ENCODE peak calls at places on chromosome 17, in four cellular contexts. E is heart left ventricle, N is neuronal stem cell, H is mammary epithelial cell. S is an unnamed sample. For H3K4me1 and H3K9me3, the result is how much of the 10 kb centered on the place peaks cover.

GRCh38 chr17:6910987-6911603 is 79.6 kb upstream of the TEKT1 start:
- DNase-seq in E (no peak), H (peak), N (no peak), S (no peak)

GRCh38 chr17:21243516-21244303 is 9.5 kb downstream of the NATD1 start:
- DNase-seq in H (no peak), E (no peak), N (no peak), S (no peak)

GRCh38 chr17:44386182-44386525 is 3.3 kb downstream of the ITGA2B start:
- DNase-seq in N (no peak), E (no peak), H (no peak), S (no peak)

GRCh38 chr17:9240659-9241370 is 219.5 kb downstream of the NTN1 start:
- DNase-seq in N (no peak), H (no peak), E (peak), S (no peak)

GRCh38 chr17:11628374-11628773 is 30.1 kb downstream of the DNAH9 start:
- DNase-seq in H (no peak), E (no peak), N (no peak), S (no peak)

GRCh38 chr17:74442670-74443515 is 11.0 kb downstream of the GPRC5C start:
- DNase-seq in E (peak), H (no peak), N (no peak), S (peak)

GRCh38 chr17:80058311-80058955 is 22.0 kb downstream of the CCDC40 start:
- DNase-seq in H (no peak), N (no peak), E (no peak), S (no peak)

GRCh38 chr17:21041753-21042433 is 918 bp downstream of the USP22 start:
- DNase-seq in H (peak), N (peak), E (peak), S (peak)

GRCh38 chr17:77609553-77610517 is 348.7 kb upstream of the TNRC6C start:
- DNase-seq in H (no peak), N (no peak), E (no peak), S (no peak)

GRCh38 chr17:1038459-1039118 is 41.7 kb downstream of the TIMM22 start:
- DNase-seq in E (no peak), N (no peak), H (no peak), S (no peak)

GRCh38 chr17:21373034-21373433 is 3.1 kb upstream of the KCNJ12 start:
- DNase-seq in N (no peak), E (no peak), H (no peak), S (no peak)

GRCh38 chr17:83189673-83190385 is 110.4 kb downstream of the METRNL start:
- DNase-seq in H (no peak), N (no peak), E (peak), S (no peak)

GRCh38 chr17:32388613-32389459 is 38.9 kb downstream of the ZNF207 start:
- DNase-seq in E (no peak), N (no peak), H (no peak), S (no peak)

GRCh38 chr17:43416998-43417891 is 18.5 kb downstream of the ARL4D start:
- DNase-seq in H (peak), N (no peak), E (peak), S (no peak)

GRCh38 chr17:48541574-48542113 is 3.3 kb downstream of the HOXB2 start:
- DNase-seq in H (peak), E (peak), N (no peak), S (no peak)

GRCh38 chr17:81388612-81389367 is 6.5 kb upstream of the BAHCC1 start:
- DNase-seq in H (no peak), E (peak), N (no peak), S (peak)

GRCh38 chr17:44921122-44921882 is 6.0 kb upstream of the GFAP start:
- DNase-seq in N (peak), H (no peak), E (peak), S (peak)

GRCh38 chr17:31522987-31523495 is 131.6 kb downstream of the RAB11FIP4 start:
- DNase-seq in H (no peak), E (no peak), N (no peak), S (no peak)

GRCh38 chr17:81399481-81400153 is 4.4 kb downstream of the BAHCC1 start:
- DNase-seq in E (no peak), H (no peak), N (no peak), S (no peak)

GRCh38 chr17:71872843-71873242 is 248.0 kb upstream of the SOX9 start:
- DNase-seq in H (no peak), E (no peak), N (no peak), S (no peak)

GRCh38 chr17:82611140-82612058 is 36.8 kb downstream of the WDR45B start:
- DNase-seq in H (no peak), E (no peak), N (no peak), S (peak)

GRCh38 chr17:9707917-9708316 is 62.6 kb downstream of the USP43 start:
- DNase-seq in E (no peak), H (no peak), N (no peak), S (no peak)

GRCh38 chr17:31488264-31488981 is 96.9 kb downstream of the RAB11FIP4 start:
- DNase-seq in N (no peak), H (peak), E (no peak), S (no peak)

GRCh38 chr17:75142236-75142971 is 10.9 kb upstream of the NT5C start:
- DNase-seq in E (no peak), N (no peak), H (no peak), S (no peak)

GRCh38 chr17:12180644-12181261 is 160.1 kb downstream of the MAP2K4 start:
- DNase-seq in E (no peak), N (peak), H (peak), S (peak)

GRCh38 chr17:20127660-20128413 is 118.7 kb downstream of the SPECC1 start:
- DNase-seq in E (no peak), H (peak), N (no peak), S (no peak)

GRCh38 chr17:42518046-42518754 is 17.8 kb upstream of the NAGLU start:
- DNase-seq in N (no peak), H (peak), E (peak), S (no peak)

GRCh38 chr17:30819941-30820705 is 4.4 kb downstream of the CRLF3 start:
- DNase-seq in N (no peak), H (no peak), E (no peak), S (no peak)

GRCh38 chr17:7842950-7843535 is 9.0 kb downstream of the KDM6B start:
- DNase-seq in E (peak), N (no peak), H (no peak), S (peak)

GRCh38 chr17:7912927-7913524 is 3.1 kb downstream of the RNF227 start:
- DNase-seq in N (peak), H (peak), E (no peak), S (peak)

GRCh38 chr17:76735006-76735405 is 2.1 kb downstream of the SRSF2 start:
- DNase-seq in E (no peak), H (peak), N (no peak), S (no peak)

GRCh38 chr17:45873728-45874127 is 20.6 kb upstream of the MAPT start:
- DNase-seq in E (no peak), N (no peak), H (no peak), S (peak)

GRCh38 chr17:6163632-6164319 is 93.6 kb downstream of the WSCD1 start:
- DNase-seq in E (no peak), N (no peak), H (peak), S (no peak)

GRCh38 chr17:60606036-60606435 is 6.0 kb downstream of the PPM1D start:
- DNase-seq in H (no peak), N (no peak), E (no peak), S (no peak)

GRCh38 chr17:16352838-16353701 is at the start of gene CENPV:
- DNase-seq in E (peak), N (peak), H (peak), S (peak)

GRCh38 chr17:43734376-43734775 is 24.2 kb downstream of the SOST start:
- DNase-seq in N (no peak), H (peak), E (no peak), S (no peak)

GRCh38 chr17:79574108-79574507 is 36.7 kb downstream of the RBFOX3 start:
- DNase-seq in N (no peak), E (no peak), H (peak), S (no peak)

GRCh38 chr17:43393944-43394482 is 4.8 kb upstream of the ARL4D start:
- DNase-seq in E (peak), N (peak), H (peak), S (peak)

DNA sequence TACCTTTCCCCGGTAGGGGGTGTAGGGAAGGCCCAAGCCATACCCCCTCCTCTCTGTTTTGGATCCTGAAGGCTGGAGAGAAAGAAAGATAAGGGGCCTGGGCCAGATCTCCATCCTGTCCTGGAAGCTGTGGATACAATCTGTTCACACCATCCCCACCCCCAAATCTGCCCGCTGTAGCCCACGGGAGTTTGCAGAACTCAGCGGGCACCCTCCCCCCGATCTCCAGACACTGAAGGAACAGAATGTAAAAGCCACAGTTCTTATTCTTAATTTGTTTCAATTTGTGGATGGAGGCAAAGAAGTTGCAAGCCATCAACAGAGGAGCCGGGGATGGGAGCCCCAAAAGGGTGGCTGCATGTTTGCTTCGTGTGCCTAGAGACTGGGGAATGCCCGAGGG is 27.2 kb downstream of the GJD3 start:
- DNase-seq in E (no peak), H (no peak), N (no peak), S (no peak)
- H3K4me1 ChIP-seq in E (half or more), H (under half), N (under half), S (under half)

GRCh38 chr17:2083613-2084128 is 28.8 kb downstream of the HIC1 start:
- DNase-seq in E (peak), N (no peak), H (no peak), S (no peak)

GRCh38 chr17:2086306-2086705 is 31.4 kb downstream of the HIC1 start:
- DNase-seq in H (no peak), N (no peak), E (no peak), S (no peak)

GRCh38 chr17:2085648-2085949 is 30.7 kb downstream of the HIC1 start:
- DNase-seq in H (no peak), N (no peak), E (peak), S (no peak)

GRCh38 chr17:2084129-2084765 is 29.3 kb downstream of the HIC1 start:
- DNase-seq in E (peak), N (no peak), H (peak), S (peak)

GRCh38 chr17:2084766-2085647 is 30.1 kb downstream of the HIC1 start:
- DNase-seq in E (peak), H (no peak), N (no peak), S (peak)
- H3K9me3 ChIP-seq in E (under half), H (under half), N (under half), S (under half)

GRCh38 chr17:59101178-59101577 is 5.5 kb downstream of the TRIM37 start:
- DNase-seq in H (no peak), E (no peak), N (no peak), S (no peak)

GRCh38 chr17:59093145-59093701 is 13.5 kb downstream of the TRIM37 start:
- DNase-seq in E (no peak), N (no peak), H (no peak), S (no peak)

GRCh38 chr17:59094921-59095530 is 11.7 kb downstream of the TRIM37 start:
- DNase-seq in N (no peak), E (no peak), H (no peak), S (no peak)

GRCh38 chr17:59093702-59094231 is 12.9 kb downstream of the TRIM37 start:
- DNase-seq in E (peak), N (no peak), H (peak), S (peak)

DNA sequence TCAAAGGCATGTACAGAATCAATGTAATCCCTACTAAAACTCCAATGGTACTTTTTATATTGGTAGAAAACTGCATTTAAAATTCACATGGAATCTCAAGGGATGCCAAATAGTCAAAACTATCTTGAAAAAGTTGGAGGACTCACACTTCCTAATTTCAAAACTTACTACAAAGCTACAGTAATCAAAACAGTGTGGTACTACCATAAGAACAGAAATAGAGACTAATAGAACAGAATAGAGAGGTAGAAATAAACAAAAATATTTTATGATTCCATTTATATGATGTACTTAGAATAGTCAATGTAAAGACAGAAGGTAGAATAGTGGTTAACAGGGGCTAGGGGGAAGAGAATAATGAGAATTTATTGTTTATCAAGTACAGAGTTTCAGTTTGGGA is 8.8 kb downstream of the TRIM37 start:
- DNase-seq in E (no peak), H (no peak), N (no peak), S (no peak)
- H3K4me3 ChIP-seq in E (no peak), H (no peak), N (no peak), S (no peak)

DNA sequence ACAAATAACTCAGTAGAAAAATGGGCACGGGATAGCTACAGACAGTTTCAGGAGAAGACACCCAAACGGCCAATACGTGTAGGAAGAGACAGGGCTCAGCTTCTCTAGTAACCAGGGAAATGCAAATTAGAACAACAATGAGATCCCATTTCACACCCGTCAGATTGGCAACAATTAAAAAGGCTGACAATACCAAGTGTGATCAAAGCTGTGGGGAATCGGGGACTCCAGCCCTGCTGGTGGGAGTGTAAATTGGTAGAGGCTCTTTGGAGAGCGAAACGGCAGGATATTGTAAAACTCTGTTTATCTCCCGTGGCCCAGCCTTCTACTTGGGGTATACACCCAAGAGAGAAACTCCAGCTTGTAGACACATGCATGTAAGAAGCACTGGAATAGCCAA is 27.6 kb downstream of the MYBBP1A start:
- DNase-seq in N (no peak), E (no peak), H (no peak), S (no peak)
- H3K4me1 ChIP-seq in N (under half), E (under half), H (under half), S (under half)

GRCh38 chr17:26792486-26792885 is 501.4 kb upstream of the WSB1 start:
- DNase-seq in N (peak), E (no peak), H (peak), S (no peak)
- H3K9me3 ChIP-seq in N (under half), E (under half), H (half or more), S (under half)

GRCh38 chr17:28173071-28173561 is 130.6 kb downstream of the NLK start:
- DNase-seq in E (no peak), N (no peak), H (no peak), S (no peak)

GRCh38 chr17:28177351-28177750 is 134.9 kb downstream of the NLK start:
- DNase-seq in H (no peak), N (no peak), E (no peak), S (no peak)

GRCh38 chr17:28173801-28174200 is 131.3 kb downstream of the NLK start:
- DNase-seq in H (no peak), N (no peak), E (no peak), S (no peak)

GRCh38 chr17:28170771-28171170 is 128.3 kb downstream of the NLK start:
- DNase-seq in N (no peak), E (no peak), H (no peak), S (no peak)

DNA sequence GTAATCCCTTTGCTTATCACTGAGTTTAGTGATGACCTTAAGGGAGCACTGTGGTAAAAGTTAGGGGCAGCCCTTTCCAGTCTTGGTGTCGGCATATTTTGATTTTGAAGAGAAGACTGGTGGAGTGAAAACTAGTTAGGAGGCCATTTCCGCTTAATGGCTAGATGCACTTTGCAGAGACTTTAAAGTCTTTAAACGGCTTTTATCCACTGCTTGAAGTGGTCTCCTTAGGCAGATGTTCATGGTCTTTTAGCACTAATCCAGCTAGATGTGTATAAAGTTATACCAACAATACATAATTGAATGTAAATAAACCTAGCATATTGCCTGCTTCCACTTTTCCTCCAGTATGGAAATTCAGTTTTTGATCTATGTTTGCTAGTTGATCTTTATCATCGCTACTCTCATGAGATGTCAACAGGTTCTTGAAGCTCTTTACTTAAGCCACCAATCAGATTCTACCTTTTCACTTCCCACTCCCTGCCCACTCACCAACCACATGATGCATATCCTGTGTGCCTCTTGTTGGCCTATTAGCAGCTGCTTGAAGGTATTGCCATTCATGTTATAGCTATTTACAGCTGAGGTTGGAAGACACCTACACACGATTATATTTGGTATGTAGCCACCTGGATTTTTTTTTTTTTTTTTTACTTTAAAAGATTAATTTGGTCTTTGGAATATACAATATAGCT is 132.0 kb downstream of the NLK start:
- DNase-seq in H (peak), N (no peak), E (no peak), S (no peak)
- H3K4me3 ChIP-seq in H (no peak), N (no peak), E (no peak), S (no peak)

S was measured in BE2C.